ENCODE peak calls at places on chromosomes 1 and 21, in ten cellular contexts. X is skeletal muscle cell; L is activated CD4-positive, alpha-beta T cell treated with anti-CD3 and anti-CD28 coated beads for 1 hour; O is neural crest cell; Q is AG10803; A is GM23248; I is thoracic aorta; K is iPS DF 6.9; D is SJSA1; C is memory B cell. T is an unnamed sample.
A peak's percentile ranks its signal among the peaks of the same experiment; 100 is the strongest.

GRCh38 chr1:48617227-48617626 is 145.2 kb upstream of the SPATA6 start:
- DNase-seq in L (no peak), C (no peak), X (peak; percentile 36), I (no peak), Q (peak; percentile 70), D (no peak), O (no peak), K (no peak), A (peak; percentile 32), T (no peak)

GRCh38 chr1:228035844-228036243 is 29.0 kb downstream of the WNT3A start:
- DNase-seq in I (no peak), Q (no peak), L (no peak), C (no peak), D (no peak), A (no peak), K (no peak), X (no peak), O (no peak), T (no peak)

GRCh38 chr1:47483651-47484050 is 45.8 kb downstream of the FOXD2 start:
- DNase-seq in A (no peak), L (no peak), C (no peak), K (no peak), D (no peak), Q (no peak), O (no peak), I (no peak), X (no peak), T (no peak)

GRCh38 chr1:219367496-219367895 is 193.8 kb downstream of the LYPLAL1 start:
- DNase-seq in I (no peak), Q (no peak), K (no peak), C (no peak), A (no peak), O (no peak), X (no peak), L (no peak), D (no peak), T (no peak)

GRCh38 chr1:162133566-162133965 is 64.1 kb downstream of the NOS1AP start:
- DNase-seq in O (no peak), A (no peak), L (no peak), X (no peak), D (peak; percentile 48), I (no peak), K (no peak), Q (peak; percentile 50), C (no peak), T (no peak)

GRCh38 chr1:169523904-169524303 is 38.2 kb upstream of the SLC19A2 start:
- DNase-seq in C (no peak), O (no peak), L (no peak), D (no peak), I (no peak), K (no peak), A (no peak), X (no peak), Q (no peak), T (no peak)

GRCh38 chr1:53891021-53891420 is 1.4 kb upstream of the YIPF1 start:
- DNase-seq in D (no peak), C (no peak), A (no peak), X (no peak), I (no peak), Q (no peak), K (no peak), L (no peak), O (no peak), T (no peak)

GRCh38 chr1:113140588-113141446 is 67.8 kb downstream of the LRIG2 start:
- DNase-seq in L (peak; percentile 26), C (peak; percentile 26), K (peak; percentile 47), D (peak; percentile 46), X (no peak), Q (peak; percentile 63), I (no peak), A (peak; percentile 87), O (peak; percentile 66), T (peak; percentile 24)

GRCh38 chr1:161069201-161069685 is 448 bp downstream of the ARHGAP30 start:
- DNase-seq in Q (no peak), K (no peak), D (no peak), L (no peak), O (no peak), X (no peak), A (no peak), C (no peak), I (no peak), T (no peak)

GRCh38 chr1:232611834-232612233 is 18.1 kb downstream of the SIPA1L2 start:
- DNase-seq in K (no peak), L (no peak), C (no peak), D (no peak), I (no peak), O (no peak), A (no peak), Q (no peak), X (no peak), T (no peak)

GRCh38 chr1:3007298-3008147 is 13.7 kb upstream of the ACTRT2 start:
- DNase-seq in I (no peak), L (no peak), K (no peak), C (no peak), Q (no peak), X (no peak), A (no peak), D (no peak), O (no peak), T (no peak)

GRCh38 chr1:187045371-187045770 is 216.6 kb downstream of the PLA2G4A start:
- DNase-seq in Q (no peak), X (no peak), D (no peak), I (no peak), A (no peak), L (no peak), O (no peak), K (no peak), C (no peak), T (no peak)

GRCh38 chr1:246160398-246160797 is 346.7 kb downstream of the SMYD3 start:
- DNase-seq in K (no peak), L (no peak), X (no peak), O (no peak), A (no peak), I (no peak), D (no peak), Q (no peak), C (no peak), T (no peak)

GRCh38 chr1:241532864-241533263 is 686 bp downstream of the KMO start:
- DNase-seq in O (no peak), K (no peak), C (peak; percentile 41), L (no peak), D (no peak), Q (no peak), A (no peak), I (no peak), X (no peak), T (no peak)

GRCh38 chr1:28775121-28775942 is 36.6 kb upstream of the OPRD1 start:
- DNase-seq in A (peak; percentile 72), K (no peak), Q (peak; percentile 58), L (peak; percentile 50), X (peak; percentile 31), D (no peak), O (no peak), C (peak; percentile 41), I (peak; percentile 18), T (no peak)

GRCh38 chr1:100445565-100445964 is 92.4 kb upstream of the GPR88 start:
- DNase-seq in X (no peak), O (no peak), Q (no peak), L (no peak), D (no peak), A (no peak), K (no peak), I (no peak), C (no peak), T (no peak)

GRCh38 chr1:3611170-3612019 is at the start of gene MEGF6:
- DNase-seq in K (no peak), D (no peak), O (peak; percentile 94), Q (no peak), A (peak; percentile 46), C (no peak), X (no peak), L (peak; percentile 45), I (no peak), T (no peak)

GRCh38 chr21:41425954-41426655 is at the start of gene MX1:
- DNase-seq in D (peak; percentile 45), O (no peak), K (no peak), Q (peak; percentile 8), A (peak; percentile 58), I (no peak), X (no peak), L (peak; percentile 98), C (peak; percentile 74), T (no peak)

GRCh38 chr1:197320991-197321531 is 53.0 kb downstream of the CRB1 start:
- DNase-seq in L (no peak), I (no peak), X (peak; percentile 96), D (no peak), C (no peak), A (peak; percentile 63), O (no peak), Q (peak; percentile 80), K (no peak), T (no peak)

GRCh38 chr1:119081267-119081666 is 59.2 kb downstream of the WARS2 start:
- DNase-seq in C (no peak), D (peak; percentile 16), X (peak; percentile 43), L (no peak), O (no peak), A (peak; percentile 39), K (no peak), Q (peak; percentile 65), I (no peak), T (peak; percentile 46)

GRCh38 chr1:245277276-245277675 is 122.5 kb downstream of the KIF26B start:
- DNase-seq in L (no peak), X (no peak), I (no peak), C (no peak), K (no peak), Q (no peak), A (peak; percentile 11), D (no peak), O (no peak), T (no peak)

GRCh38 chr21:32001390-32001789 is 128.6 kb downstream of the HUNK start:
- DNase-seq in C (no peak), L (no peak), I (no peak), A (no peak), K (no peak), Q (no peak), X (no peak), O (no peak), D (no peak), T (no peak)

GRCh38 chr1:245091818-245092637 is 62.8 kb upstream of the KIF26B start:
- DNase-seq in X (peak; percentile 98), O (no peak), C (no peak), K (no peak), L (no peak), A (peak; percentile 99), Q (peak; percentile 95), I (peak; percentile 5), D (peak; percentile 90), T (peak; percentile 95)

GRCh38 chr1:230382060-230382491 is 44.1 kb downstream of the PGBD5 start:
- DNase-seq in Q (no peak), D (no peak), L (no peak), C (no peak), X (no peak), A (peak; percentile 20), O (no peak), I (no peak), K (peak; percentile 37), T (no peak)

GRCh38 chr1:29800120-29800519 is 563.8 kb downstream of the PTPRU start:
- DNase-seq in K (no peak), Q (no peak), I (no peak), L (no peak), X (no peak), A (no peak), D (no peak), O (no peak), C (no peak), T (no peak)

GRCh38 chr1:112862753-112863426 is 93.1 kb downstream of the SLC16A1 start:
- DNase-seq in K (no peak), Q (no peak), L (no peak), D (no peak), X (no peak), I (no peak), C (no peak), O (no peak), A (no peak), T (no peak)

GRCh38 chr1:235326719-235327558 is 1.0 kb downstream of the ARID4B start:
- DNase-seq in Q (no peak), L (peak; percentile 45), K (no peak), A (peak; percentile 75), C (peak; percentile 67), I (no peak), O (peak; percentile 20), X (no peak), D (peak; percentile 47), T (no peak)

GRCh38 chr1:227730630-227731151 is 4.4 kb downstream of the JMJD4 start:
- DNase-seq in I (no peak), K (no peak), C (no peak), A (no peak), X (no peak), D (no peak), O (no peak), L (no peak), Q (no peak), T (no peak)

T was measured in non-pigmented ciliary epithelial cell.